ENCODE peak calls at places on chromosome X, in ten cellular contexts. S is fibroblast of lung; F is T-helper 2 cell; I is tibial nerve; R is effector memory CD4-positive, alpha-beta T cell; N is activated CD4-positive, alpha-beta T cell treated with anti-CD3 and anti-CD28 coated beads, Interleukin-2, amount 50 U/mL, for 1 hour; D is activated CD8-positive, alpha-beta T cell treated with anti-CD3 and anti-CD28 coated beads, Interleukin-2, amount 10 ng/mL, durations not matched to agents 7 days and 5 days; B is fibroblast of pulmonary artery; Q is M059J; A is caudate nucleus. U is an unnamed sample.
A peak's percentile ranks its signal among the peaks of the same experiment; 100 is the strongest.

GRCh38 chrX:96102997-96103396 is 581.6 kb upstream of the DIAPH2 start:
- DNase-seq in B (no peak), I (no peak), R (no peak), A (no peak), D (no peak), S (no peak), Q (no peak), N (no peak), F (no peak), U (no peak)

GRCh38 chrX:153944140-153944799 is at the start of gene RENBP:
- DNase-seq in S (no peak), F (no peak), I (no peak), D (peak; percentile 51), N (peak; percentile 48), A (peak; percentile 35), Q (no peak), R (no peak), B (no peak), U (no peak)

GRCh38 chrX:133956570-133957340 is 28.6 kb downstream of the GPC3 start:
- DNase-seq in A (no peak), Q (no peak), N (no peak), S (no peak), B (no peak), F (no peak), R (no peak), D (no peak), I (no peak), U (no peak)

GRCh38 chrX:140589657-140590056 is 84.8 kb upstream of the SOX3 start:
- DNase-seq in B (no peak), N (no peak), Q (no peak), R (no peak), F (no peak), D (no peak), S (no peak), A (no peak), I (no peak), U (no peak)

GRCh38 chrX:2608638-2609430 is 82.3 kb upstream of the CD99 start:
- DNase-seq in S (peak; percentile 80), Q (peak; percentile 83), A (no peak), R (peak; percentile 75), I (peak; percentile 51), F (peak; percentile 85), D (peak; percentile 92), N (peak; percentile 85), B (peak; percentile 86), U (peak; percentile 71)

GRCh38 chrX:36957425-36958328 is 50.5 kb upstream of the FAM47C start:
- DNase-seq in I (no peak), B (no peak), Q (no peak), D (no peak), N (no peak), A (no peak), R (no peak), F (no peak), S (peak; percentile 2), U (no peak)

GRCh38 chrX:134533352-134533751 is 73.4 kb downstream of the HPRT1 start:
- DNase-seq in F (no peak), B (no peak), A (no peak), Q (no peak), N (no peak), R (no peak), D (no peak), I (no peak), S (no peak), U (no peak)

GRCh38 chrX:30627818-30628652 is 25.2 kb upstream of the GK start:
- DNase-seq in D (no peak), R (no peak), Q (no peak), F (no peak), N (no peak), A (no peak), B (no peak), I (no peak), S (no peak), U (no peak)

GRCh38 chrX:149984411-149984810 is 46.1 kb upstream of the EOLA2 start:
- DNase-seq in D (no peak), A (no peak), I (no peak), R (no peak), Q (no peak), N (no peak), F (no peak), B (no peak), S (no peak), U (no peak)

GRCh38 chrX:129717902-129718301 is 20.9 kb upstream of the XPNPEP2 start:
- DNase-seq in A (no peak), D (no peak), R (no peak), S (peak; percentile 87), I (peak; percentile 36), F (no peak), N (no peak), Q (peak; percentile 80), B (peak; percentile 65), U (no peak)

GRCh38 chrX:26783512-26784225 is 567.7 kb downstream of the MAGEB5 start:
- DNase-seq in D (peak; percentile 17), N (no peak), A (no peak), F (no peak), R (no peak), Q (peak; percentile 17), I (no peak), B (peak; percentile 25), S (peak; percentile 2), U (peak; percentile 26)

GRCh38 chrX:53354669-53355068 is 67.8 kb downstream of the SMC1A start:
- DNase-seq in N (no peak), Q (no peak), S (no peak), D (no peak), I (no peak), R (no peak), A (no peak), F (no peak), B (peak; percentile 29), U (no peak)

GRCh38 chrX:150099316-150099715 is 161.0 kb upstream of the EOLA2 start:
- DNase-seq in B (no peak), A (no peak), F (no peak), S (no peak), N (no peak), I (no peak), D (no peak), Q (no peak), R (no peak), U (no peak)

GRCh38 chrX:9845574-9845948 is 59.3 kb downstream of the SHROOM2 start:
- DNase-seq in N (no peak), Q (no peak), A (no peak), S (no peak), D (no peak), I (no peak), F (no peak), R (no peak), B (peak; percentile 75), U (no peak)

GRCh38 chrX:40411350-40412111 is 169.2 kb upstream of the ATP6AP2 start:
- DNase-seq in B (no peak), S (no peak), R (no peak), Q (no peak), N (no peak), D (no peak), I (no peak), F (no peak), A (no peak), U (no peak)

GRCh38 chrX:139423186-139423585 is 107.4 kb upstream of the F9 start:
- DNase-seq in S (no peak), A (no peak), N (no peak), D (no peak), I (peak; percentile 10), B (no peak), R (no peak), F (no peak), Q (no peak), U (no peak)

GRCh38 chrX:123779908-123780396 is 47.1 kb upstream of the THOC2 start:
- DNase-seq in N (no peak), I (no peak), D (no peak), R (no peak), A (no peak), F (no peak), S (no peak), Q (peak; percentile 24), B (no peak), U (no peak)

GRCh38 chrX:21176927-21177571 is 197.2 kb upstream of the CNKSR2 start:
- DNase-seq in I (no peak), D (no peak), F (no peak), R (no peak), Q (no peak), N (no peak), B (no peak), A (no peak), S (no peak), U (no peak)

GRCh38 chrX:132744470-132744869 is 214.0 kb downstream of the HS6ST2 start:
- DNase-seq in S (no peak), R (no peak), D (no peak), B (no peak), N (no peak), F (no peak), I (no peak), A (no peak), Q (no peak), U (no peak)

GRCh38 chrX:9141496-9141895 is 107.6 kb upstream of the FAM9B start:
- DNase-seq in Q (peak; percentile 73), A (no peak), D (no peak), I (no peak), F (no peak), N (no peak), B (peak; percentile 56), S (peak; percentile 79), R (no peak), U (no peak)

GRCh38 chrX:38799995-38800394 is 1.3 kb upstream of the MID1IP1 start:
- DNase-seq in I (no peak), Q (no peak), A (no peak), R (no peak), B (no peak), S (no peak), D (peak; percentile 24), F (no peak), N (no peak), U (no peak)

GRCh38 chrX:69107231-69107739 is 58.0 kb downstream of the PJA1 start:
- DNase-seq in Q (no peak), A (no peak), N (no peak), I (no peak), F (no peak), D (no peak), S (no peak), B (no peak), R (no peak), U (no peak)

GRCh38 chrX:123962006-123962485 is 540 bp downstream of the STAG2 start:
- DNase-seq in Q (peak; percentile 70), F (no peak), D (no peak), A (no peak), R (peak; percentile 2), B (peak; percentile 7), I (no peak), N (no peak), S (no peak), U (peak; percentile 74)

GRCh38 chrX:130676861-130677260 is 226.1 kb downstream of the ENOX2 start:
- DNase-seq in I (no peak), F (no peak), A (no peak), R (no peak), D (no peak), S (no peak), N (no peak), B (peak; percentile 7), Q (peak; percentile 45), U (no peak)

GRCh38 chrX:120207009-120207610 is 43.5 kb upstream of the ZBTB33 start:
- DNase-seq in Q (no peak), R (no peak), N (no peak), I (no peak), B (no peak), A (no peak), F (no peak), S (no peak), D (no peak), U (no peak)

GRCh38 chrX:149830192-149830873 is 48.6 kb downstream of the MAGEA9 start:
- DNase-seq in I (no peak), Q (peak; percentile 63), R (peak; percentile 1), A (no peak), B (peak; percentile 16), D (peak; percentile 34), S (peak; percentile 38), N (peak; percentile 6), F (no peak), U (no peak)

GRCh38 chrX:14030248-14030592 is 528 bp upstream of the GEMIN8 start:
- DNase-seq in I (no peak), Q (peak; percentile 33), B (peak; percentile 27), R (no peak), N (no peak), F (no peak), A (no peak), S (peak; percentile 57), D (no peak), U (no peak)

GRCh38 chrX:15956684-15957083 is 102.1 kb upstream of the AP1S2 start:
- DNase-seq in Q (peak; percentile 63), N (no peak), R (no peak), D (no peak), I (no peak), B (peak; percentile 4), S (peak; percentile 56), A (no peak), F (no peak), U (no peak)